ENCODE peak calls at places on chromosomes 5 and 9, in ten cellular contexts. One of them, this sample, is unnamed.
A peak's percentile ranks its signal among the peaks of the same experiment; 100 is the strongest.

GRCh38 chr5:178123987-178124925 is 6.6 kb upstream of the RMND5B start:
- DNase-seq in GM23248: no peak
- DNase-seq in AML-193: no peak
- DNase-seq in NCI-H460: no peak
- DNase-seq in progenitor cell of endocrine pancreas: no peak
- DNase-seq in hypothalamus: no peak
- DNase-seq in HFF-Myc: no peak
- DNase-seq in right lobe of liver: no peak
- DNase-seq in neural crest cell: no peak
- DNase-seq in GM12865: no peak
- DNase-seq in this sample: no peak

GRCh38 chr5:78497573-78498533 is 137.4 kb downstream of the SCAMP1 start:
- DNase-seq in GM23248: peak; percentile 24
- DNase-seq in AML-193: no peak
- DNase-seq in NCI-H460: no peak
- DNase-seq in progenitor cell of endocrine pancreas: no peak
- DNase-seq in hypothalamus: no peak
- DNase-seq in HFF-Myc: no peak
- DNase-seq in right lobe of liver: peak; percentile 64
- DNase-seq in neural crest cell: no peak
- DNase-seq in GM12865: peak; percentile 65
- DNase-seq in this sample: peak; percentile 51

GRCh38 chr5:77155179-77155839 is 55.2 kb upstream of the PDE8B start:
- DNase-seq in GM23248: no peak
- DNase-seq in AML-193: peak; percentile 64
- DNase-seq in NCI-H460: no peak
- DNase-seq in progenitor cell of endocrine pancreas: no peak
- DNase-seq in hypothalamus: no peak
- DNase-seq in HFF-Myc: no peak
- DNase-seq in right lobe of liver: no peak
- DNase-seq in neural crest cell: no peak
- DNase-seq in GM12865: no peak
- DNase-seq in this sample: no peak

GRCh38 chr5:342501-343460 is 21.3 kb downstream of the AHRR start:
- DNase-seq in GM23248: peak; percentile 29
- DNase-seq in AML-193: no peak
- DNase-seq in NCI-H460: no peak
- DNase-seq in progenitor cell of endocrine pancreas: no peak
- DNase-seq in hypothalamus: no peak
- DNase-seq in HFF-Myc: no peak
- DNase-seq in right lobe of liver: no peak
- DNase-seq in neural crest cell: no peak
- DNase-seq in GM12865: no peak
- DNase-seq in this sample: no peak

GRCh38 chr5:43000198-43000840 is 39.8 kb downstream of the ANXA2R start:
- DNase-seq in GM23248: peak; percentile 52
- DNase-seq in AML-193: no peak
- DNase-seq in NCI-H460: no peak
- DNase-seq in progenitor cell of endocrine pancreas: no peak
- DNase-seq in hypothalamus: no peak
- DNase-seq in HFF-Myc: no peak
- DNase-seq in right lobe of liver: no peak
- DNase-seq in neural crest cell: no peak
- DNase-seq in GM12865: no peak
- DNase-seq in this sample: peak; percentile 81

GRCh38 chr5:33841829-33842228 is 50.0 kb downstream of the ADAMTS12 start:
- DNase-seq in GM23248: peak; percentile 41
- DNase-seq in AML-193: no peak
- DNase-seq in NCI-H460: no peak
- DNase-seq in progenitor cell of endocrine pancreas: no peak
- DNase-seq in hypothalamus: no peak
- DNase-seq in HFF-Myc: no peak
- DNase-seq in right lobe of liver: no peak
- DNase-seq in neural crest cell: no peak
- DNase-seq in GM12865: no peak
- DNase-seq in this sample: no peak

GRCh38 chr9:110095238-110095637 is 112.7 kb downstream of the C9orf152 start:
- DNase-seq in GM23248: no peak
- DNase-seq in AML-193: no peak
- DNase-seq in NCI-H460: no peak
- DNase-seq in progenitor cell of endocrine pancreas: no peak
- DNase-seq in hypothalamus: no peak
- DNase-seq in HFF-Myc: no peak
- DNase-seq in right lobe of liver: no peak
- DNase-seq in neural crest cell: no peak
- DNase-seq in GM12865: no peak
- DNase-seq in this sample: no peak

GRCh38 chr5:137880313-137880712 is 8.9 kb upstream of the PKD2L2 start:
- DNase-seq in GM23248: no peak
- DNase-seq in AML-193: no peak
- DNase-seq in NCI-H460: no peak
- DNase-seq in progenitor cell of endocrine pancreas: no peak
- DNase-seq in hypothalamus: no peak
- DNase-seq in HFF-Myc: no peak
- DNase-seq in right lobe of liver: no peak
- DNase-seq in neural crest cell: no peak
- DNase-seq in GM12865: no peak
- DNase-seq in this sample: no peak

GRCh38 chr9:133718533-133719315 is 19.4 kb downstream of the SARDH start:
- DNase-seq in GM23248: no peak
- DNase-seq in AML-193: no peak
- DNase-seq in NCI-H460: no peak
- DNase-seq in progenitor cell of endocrine pancreas: no peak
- DNase-seq in hypothalamus: no peak
- DNase-seq in HFF-Myc: no peak
- DNase-seq in right lobe of liver: no peak
- DNase-seq in neural crest cell: no peak
- DNase-seq in GM12865: no peak
- DNase-seq in this sample: no peak

GRCh38 chr5:7015586-7016256 is 302.5 kb downstream of the TENT4A start:
- DNase-seq in GM23248: no peak
- DNase-seq in AML-193: no peak
- DNase-seq in NCI-H460: no peak
- DNase-seq in progenitor cell of endocrine pancreas: no peak
- DNase-seq in hypothalamus: no peak
- DNase-seq in HFF-Myc: no peak
- DNase-seq in right lobe of liver: no peak
- DNase-seq in neural crest cell: no peak
- DNase-seq in GM12865: no peak
- DNase-seq in this sample: no peak

GRCh38 chr9:104835163-104835562 is 71.2 kb downstream of the NIPSNAP3B start:
- DNase-seq in GM23248: peak; percentile 52
- DNase-seq in AML-193: peak; percentile 42
- DNase-seq in NCI-H460: no peak
- DNase-seq in progenitor cell of endocrine pancreas: no peak
- DNase-seq in hypothalamus: no peak
- DNase-seq in HFF-Myc: no peak
- DNase-seq in right lobe of liver: no peak
- DNase-seq in neural crest cell: no peak
- DNase-seq in GM12865: no peak
- DNase-seq in this sample: no peak

GRCh38 chr5:149453618-149454415 is 74.7 kb upstream of the IL17B start:
- DNase-seq in GM23248: no peak
- DNase-seq in AML-193: no peak
- DNase-seq in NCI-H460: no peak
- DNase-seq in progenitor cell of endocrine pancreas: no peak
- DNase-seq in hypothalamus: no peak
- DNase-seq in HFF-Myc: no peak
- DNase-seq in right lobe of liver: no peak
- DNase-seq in neural crest cell: no peak
- DNase-seq in GM12865: no peak
- DNase-seq in this sample: no peak